ENCODE peak calls at places on chromosomes 1 and 21, in eight cellular contexts. Z is stomach, O is tibial nerve, K is GM12878, T is ovary, X is H1, C is A549, I is esophagus muscularis mucosa. U is an unnamed sample.

GRCh38 chr1:221458430-221459156 is 283.3 kb downstream of the DUSP10 start:
- DNase-seq in I (no peak), K (no peak), C (no peak), T (no peak), Z (no peak), X (no peak), O (no peak), U (no peak)

GRCh38 chr1:162548170-162548569 is 13.4 kb upstream of the UAP1 start:
- DNase-seq in C (no peak), K (no peak), X (no peak), O (peak; percentile 78), Z (no peak), I (no peak), T (no peak), U (no peak)

GRCh38 chr1:34407140-34407539 is 230.4 kb downstream of the C1orf94 start:
- DNase-seq in K (no peak), I (peak; percentile 77), Z (peak; percentile 34), T (no peak), O (no peak), X (peak; percentile 8), C (peak; percentile 36), U (no peak)

GRCh38 chr21:35520869-35521268 is 471.8 kb upstream of the RUNX1 start:
- DNase-seq in Z (no peak), O (no peak), K (no peak), T (no peak), X (no peak), I (no peak), C (no peak), U (no peak)

GRCh38 chr1:243621973-243622372 is 228.1 kb downstream of the AKT3 start:
- DNase-seq in Z (no peak), K (no peak), T (no peak), C (no peak), X (no peak), I (no peak), O (no peak), U (no peak)

GRCh38 chr1:17579951-17580939 is 40.7 kb downstream of the ARHGEF10L start:
- DNase-seq in I (no peak), C (peak; percentile 14), X (no peak), O (no peak), T (no peak), Z (peak; percentile 66), K (no peak), U (peak; percentile 60)

GRCh38 chr1:59414406-59415133 is 117.7 kb downstream of the FGGY start:
- DNase-seq in I (no peak), X (no peak), O (no peak), T (peak; percentile 58), K (no peak), Z (no peak), C (no peak), U (no peak)

GRCh38 chr1:41861509-41862410 is 57.0 kb downstream of the HIVEP3 start:
- DNase-seq in T (no peak), K (no peak), X (no peak), O (no peak), I (no peak), Z (no peak), C (peak; percentile 23), U (no peak)

GRCh38 chr1:221704291-221704690 is 37.6 kb downstream of the DUSP10 start:
- DNase-seq in O (no peak), I (no peak), K (no peak), C (no peak), T (no peak), Z (no peak), X (no peak), U (no peak)

GRCh38 chr1:902802-903201 is 20.9 kb upstream of the SAMD11 start:
- DNase-seq in O (no peak), I (no peak), T (peak; percentile 36), C (no peak), Z (no peak), X (no peak), K (no peak), U (no peak)

GRCh38 chr1:235933483-235934116 is 66.9 kb upstream of the LYST start:
- DNase-seq in T (no peak), K (no peak), O (no peak), C (peak; percentile 27), Z (no peak), X (no peak), I (no peak), U (no peak)

GRCh38 chr1:210771131-210771530 is 362.8 kb downstream of the KCNH1 start:
- DNase-seq in C (no peak), Z (no peak), X (no peak), T (no peak), O (no peak), K (no peak), I (peak; percentile 64), U (no peak)

GRCh38 chr1:41540886-41541591 is 56.6 kb upstream of the EDN2 start:
- DNase-seq in O (no peak), Z (peak; percentile 4), K (no peak), T (peak; percentile 6), I (no peak), X (no peak), C (no peak), U (no peak)

GRCh38 chr1:103945774-103946173 is 196.1 kb downstream of the AMY1C start:
- DNase-seq in K (no peak), I (no peak), T (no peak), C (no peak), X (no peak), Z (no peak), O (no peak), U (no peak)

GRCh38 chr1:15178571-15179484 is 25.3 kb downstream of the TMEM51 start:
- DNase-seq in I (no peak), T (peak; percentile 27), K (no peak), O (no peak), Z (no peak), C (peak; percentile 79), X (no peak), U (no peak)

GRCh38 chr1:11407301-11407994 is 71.5 kb upstream of the DISP3 start:
- DNase-seq in T (no peak), C (no peak), I (no peak), O (no peak), X (no peak), Z (no peak), K (peak; percentile 19), U (no peak)

GRCh38 chr1:169250022-169250421 is 117.6 kb downstream of the NME7 start:
- DNase-seq in X (no peak), I (no peak), O (no peak), T (no peak), C (no peak), K (no peak), Z (no peak), U (no peak)

GRCh38 chr1:22876359-22877111 is 96.1 kb downstream of the LACTBL1 start:
- DNase-seq in X (no peak), O (no peak), C (no peak), I (no peak), K (no peak), T (peak; percentile 71), Z (no peak), U (no peak)

GRCh38 chr1:202124107-202124506 is 1.4 kb downstream of the GPR37L1 start:
- DNase-seq in C (no peak), I (no peak), T (no peak), K (no peak), X (no peak), Z (no peak), O (no peak), U (no peak)

GRCh38 chr1:226820935-226821718 is 49.3 kb upstream of the PSEN2 start:
- DNase-seq in I (peak; percentile 97), X (no peak), T (peak; percentile 78), Z (peak; percentile 52), C (peak; percentile 65), O (peak; percentile 91), K (no peak), U (peak; percentile 72)

GRCh38 chr1:57637155-57637554 is 213.3 kb upstream of the DAB1 start:
- DNase-seq in I (no peak), K (no peak), O (no peak), C (no peak), T (no peak), Z (no peak), X (no peak), U (no peak)

GRCh38 chr1:86687595-86687994 is 16.8 kb upstream of the SH3GLB1 start:
- DNase-seq in K (no peak), Z (no peak), T (no peak), C (no peak), I (no peak), O (no peak), X (no peak), U (no peak)

GRCh38 chr21:17688912-17689874 is 76.5 kb upstream of the BTG3 start:
- DNase-seq in X (peak; percentile 57), T (peak; percentile 71), C (peak; percentile 59), Z (peak; percentile 51), I (no peak), O (peak; percentile 27), K (no peak), U (peak; percentile 42)

GRCh38 chr1:159448181-159448580 is 8.7 kb downstream of the OR10J1 start:
- DNase-seq in C (no peak), X (no peak), O (no peak), Z (no peak), K (no peak), I (no peak), T (no peak), U (no peak)
- H3K9me3 ChIP-seq in C (peaks cover 4% of the 10 kb centered on the region), X (peaks cover 49% of the 10 kb centered on the region), O (no peaks in the 10 kb centered on the region), Z (peaks cover 6% of the 10 kb centered on the region), K (no peaks in the 10 kb centered on the region), I (no peaks in the 10 kb centered on the region), T (no peaks in the 10 kb centered on the region), U (peaks cover 5% of the 10 kb centered on the region)

GRCh38 chr1:24303600-24303999 is 15.6 kb upstream of the GRHL3 start:
- DNase-seq in O (no peak), I (no peak), K (no peak), T (no peak), X (no peak), Z (no peak), C (no peak), U (no peak)
- TF ChIP-seq EP300 in O (no peak), I (no peak), K (no peak), T (no peak), X (no peak), Z (no peak), C (no peak), U (no peak)

GRCh38 chr21:10639123-10639522 is 117.7 kb downstream of the TPTE start:
- DNase-seq in I (no peak), T (no peak), Z (no peak), C (no peak), X (no peak), O (no peak), K (no peak), U (no peak)

GRCh38 chr21:10641107-10641506 is 119.7 kb downstream of the TPTE start:
- DNase-seq in O (no peak), X (no peak), T (no peak), I (no peak), Z (no peak), K (no peak), C (no peak), U (no peak)

GRCh38 chr21:10640446-10640845 is 119.1 kb downstream of the TPTE start:
- DNase-seq in Z (no peak), O (no peak), T (no peak), I (no peak), C (no peak), K (no peak), X (no peak), U (no peak)
- H3K9me3 ChIP-seq in Z (peaks cover 88% of the 10 kb centered on the region), O (no peaks in the 10 kb centered on the region), T (no peaks in the 10 kb centered on the region), I (peaks cover 29% of the 10 kb centered on the region), C (no peaks in the 10 kb centered on the region), K (no peaks in the 10 kb centered on the region), X (peaks cover 69% of the 10 kb centered on the region), U (peaks cover 30% of the 10 kb centered on the region)

DNA sequence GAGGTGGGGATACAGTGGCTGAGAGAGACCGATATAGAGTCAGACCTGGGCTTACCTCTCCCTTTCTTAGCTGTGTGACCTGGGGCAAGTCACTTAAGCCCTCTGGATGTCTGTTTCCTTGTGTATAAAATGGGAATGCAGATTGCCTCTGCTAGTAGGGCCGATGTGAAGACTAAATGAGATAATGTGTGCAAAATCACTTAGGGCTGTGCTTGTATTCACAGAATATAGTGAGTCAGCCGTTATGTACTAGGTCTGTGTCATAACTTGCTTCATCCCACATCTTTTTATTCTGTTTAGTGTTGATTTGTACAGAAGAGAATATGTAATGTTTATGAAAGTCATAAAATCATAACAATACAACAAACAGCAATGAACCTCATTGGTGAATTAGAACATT is 56.0 kb downstream of the PTPRU start:
- DNase-seq in Z (no peak), C (no peak), O (no peak), K (no peak), T (no peak), X (no peak), I (no peak), U (no peak)
- TF ChIP-seq EP300 in Z (no peak), C (no peak), O (no peak), K (no peak), T (no peak), X (no peak), I (no peak), U (no peak)